ENCODE peak calls at places on chromosomes 5 and 9, in six cellular contexts. U is HCT116, Y is H1, Q is K562, M is HepG2, G is GM12878. T is an unnamed sample.

GRCh38 chr5:169826618-169827017 is 153.7 kb downstream of the INSYN2B start:
- DNase-seq in U (no peak), Y (no peak), Q (peak; percentile 15), M (no peak), G (no peak), T (no peak)

GRCh38 chr5:151696470-151697061 is 9.9 kb upstream of the SPARC start:
- DNase-seq in U (no peak), Y (peak; percentile 60), Q (no peak), M (no peak), G (no peak), T (no peak)

GRCh38 chr5:94470802-94471201 is 147.6 kb downstream of the KIAA0825 start:
- DNase-seq in U (no peak), Y (no peak), Q (no peak), M (no peak), G (no peak), T (no peak)

GRCh38 chr5:134048864-134049263 is 44.1 kb upstream of the VDAC1 start:
- DNase-seq in U (no peak), Y (no peak), Q (no peak), M (no peak), G (no peak), T (no peak)

GRCh38 chr5:173697931-173698579 is 81.6 kb upstream of the BOD1 start:
- DNase-seq in U (no peak), Y (no peak), Q (no peak), M (no peak), G (no peak), T (no peak)

GRCh38 chr5:36152324-36153298 is 700 bp downstream of the SKP2 start:
- DNase-seq in U (no peak), Y (no peak), Q (peak; percentile 33), M (no peak), G (no peak), T (no peak)

GRCh38 chr9:133539434-133539833 is 4.9 kb downstream of the ADAMTSL2 start:
- DNase-seq in U (no peak), Y (no peak), Q (peak; percentile 78), M (no peak), G (no peak), T (no peak)

GRCh38 chr9:99106044-99106375 is 1.1 kb downstream of the TGFBR1 start:
- DNase-seq in U (no peak), Y (no peak), Q (no peak), M (no peak), G (no peak), T (no peak)

GRCh38 chr9:108443278-108443633 is 412.5 kb downstream of the ACTL7B start:
- DNase-seq in U (no peak), Y (no peak), Q (no peak), M (peak; percentile 58), G (no peak), T (no peak)

GRCh38 chr9:81266086-81266485 is 423.3 kb downstream of the TLE1 start:
- DNase-seq in U (no peak), Y (no peak), Q (no peak), M (no peak), G (no peak), T (no peak)

GRCh38 chr9:75086443-75087278 is 1.3 kb downstream of the NMRK1 start:
- DNase-seq in U (no peak), Y (no peak), Q (no peak), M (peak; percentile 39), G (no peak), T (no peak)

GRCh38 chr5:107951322-107951721 is 280.6 kb upstream of the EFNA5 start:
- DNase-seq in U (no peak), Y (no peak), Q (no peak), M (no peak), G (no peak), T (no peak)

GRCh38 chr9:105466898-105467455 is 19.1 kb downstream of the FSD1L start:
- DNase-seq in U (no peak), Y (no peak), Q (no peak), M (no peak), G (no peak), T (no peak)

GRCh38 chr9:97386265-97386633 is 25.6 kb upstream of the TDRD7 start:
- DNase-seq in U (no peak), Y (no peak), Q (no peak), M (peak; percentile 43), G (no peak), T (no peak)

GRCh38 chr5:30505014-30505886 is 688.2 kb upstream of the CDH6 start:
- DNase-seq in U (no peak), Y (no peak), Q (no peak), M (peak; percentile 97), G (no peak), T (no peak)

GRCh38 chr5:65986050-65986451 is 59.7 kb downstream of the ERBIN start:
- DNase-seq in U (no peak), Y (no peak), Q (no peak), M (no peak), G (no peak), T (no peak)

GRCh38 chr9:112757300-112757883 is 6.8 kb downstream of the SNX30 start:
- DNase-seq in U (no peak), Y (no peak), Q (no peak), M (no peak), G (no peak), T (no peak)

GRCh38 chr9:130948266-130948665 is 9.2 kb upstream of the FIBCD1 start:
- DNase-seq in U (no peak), Y (no peak), Q (no peak), M (no peak), G (no peak), T (no peak)

GRCh38 chr5:108260105-108260857 is 121.6 kb downstream of the FBXL17 start:
- DNase-seq in U (peak; percentile 73), Y (peak; percentile 79), Q (peak; percentile 66), M (peak; percentile 58), G (peak; percentile 34), T (peak; percentile 81)

GRCh38 chr5:163569284-163569683 is 63.9 kb downstream of the MAT2B start:
- DNase-seq in U (no peak), Y (no peak), Q (no peak), M (no peak), G (no peak), T (no peak)

GRCh38 chr9:21672140-21672539 is 130.3 kb upstream of the MTAP start:
- DNase-seq in U (no peak), Y (no peak), Q (no peak), M (no peak), G (no peak), T (no peak)

GRCh38 chr5:176652136-176652535 is 4.9 kb downstream of the TSPAN17 start:
- DNase-seq in U (no peak), Y (no peak), Q (peak; percentile 88), M (no peak), G (no peak), T (no peak)

DNA sequence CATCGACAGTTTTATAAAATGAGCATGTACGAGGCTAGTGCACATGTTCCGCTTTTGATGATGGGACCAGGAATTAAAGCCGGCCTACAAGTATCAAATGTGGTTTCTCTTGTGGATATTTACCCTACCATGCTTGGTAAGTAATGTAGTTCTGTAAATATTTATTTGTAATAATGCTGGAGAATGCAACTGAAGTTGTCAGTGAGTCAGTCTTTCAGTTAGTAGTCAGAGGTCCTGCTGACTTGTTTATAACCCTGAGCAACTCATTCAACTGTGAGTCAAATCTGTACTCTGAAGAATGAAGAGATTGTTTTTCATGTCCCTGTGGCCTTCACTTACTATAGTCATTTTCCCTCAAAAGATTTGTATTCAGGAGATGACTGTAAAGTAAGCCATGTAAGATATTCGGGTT is 28.4 kb upstream of the GPR150 start:
- DNase-seq in U (peak; percentile 63), Y (no peak), Q (no peak), M (peak; percentile 20), G (no peak), T (no peak)
- TF ChIP-seq ZNF274 in U (no peak), Y (no peak), Q (no peak), M (no peak), G (no peak), T (no peak)

DNA sequence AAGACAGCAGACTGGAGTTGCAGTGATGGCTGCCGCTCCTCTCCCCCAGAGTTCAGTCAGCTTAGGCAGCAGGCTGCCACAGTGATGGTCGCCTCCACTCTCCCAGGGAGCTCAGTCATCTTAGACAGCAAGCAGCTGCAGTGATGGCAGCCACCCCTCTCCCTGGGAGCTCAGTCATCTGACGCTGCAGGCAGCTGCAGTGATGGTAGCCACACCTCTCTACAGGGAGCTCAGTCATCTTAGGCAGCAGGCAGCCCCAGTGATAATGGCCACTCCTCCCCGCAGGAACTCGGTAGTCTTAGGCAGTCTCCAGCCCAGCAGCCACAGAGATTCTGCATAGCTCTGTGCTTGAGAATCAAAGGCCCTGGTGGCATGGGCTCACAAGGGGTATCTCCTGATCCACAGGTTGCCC is 582.7 kb downstream of the DTWD2 start:
- DNase-seq in U (no peak), Y (no peak), Q (no peak), M (no peak), G (no peak), T (peak; percentile 6)
- TF ChIP-seq ZNF274 in U (no peak), Y (no peak), Q (no peak), M (no peak), G (no peak), T (no peak)

GRCh38 chr9:91483189-91483691 is 59.6 kb upstream of the NFIL3 start:
- DNase-seq in U (no peak), Y (no peak), Q (no peak), M (no peak), G (no peak), T (no peak)
- TF ChIP-seq ZNF274 in U (no peak), Y (no peak), Q (no peak), M (no peak), G (no peak), T (no peak)

GRCh38 chr9:114400772-114401171 is 13.0 kb upstream of the AKNA start:
- DNase-seq in U (no peak), Y (no peak), Q (no peak), M (no peak), G (no peak), T (no peak)
- TF ChIP-seq ZNF274 in U (no peak), Y (no peak), Q (no peak), M (no peak), G (no peak), T (no peak)

DNA sequence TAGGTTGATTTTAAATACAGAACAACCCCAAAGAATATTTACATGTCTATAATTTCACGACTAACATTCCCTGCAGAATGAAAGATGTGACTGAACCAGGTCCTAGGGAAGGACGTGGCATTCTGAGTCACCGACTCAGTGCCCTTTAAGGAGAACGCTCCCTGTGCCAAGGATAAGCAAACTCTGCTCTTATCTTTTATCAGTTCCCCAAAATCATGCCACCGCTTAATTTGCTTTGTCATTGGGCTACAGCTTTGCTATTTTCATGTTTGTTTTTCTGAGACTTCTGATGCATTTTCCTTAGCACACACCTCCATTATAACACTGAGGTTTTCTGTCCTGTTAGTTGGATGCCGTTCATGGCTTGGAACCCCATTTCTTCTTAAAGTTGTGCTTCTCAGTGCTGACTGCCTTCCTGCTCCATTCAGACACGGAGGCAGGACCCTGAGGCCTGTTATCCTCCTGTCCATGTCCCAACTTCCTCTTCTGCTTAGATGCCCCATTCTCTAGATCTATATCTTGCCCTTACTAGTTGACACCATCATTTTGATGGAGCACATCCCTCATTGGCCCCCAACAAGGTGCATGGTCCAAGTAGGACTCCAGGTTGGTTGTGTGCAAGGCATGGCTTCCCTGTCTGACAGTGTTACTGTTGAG is 11.2 kb upstream of the SEMA4D start:
- DNase-seq in U (no peak), Y (no peak), Q (no peak), M (no peak), G (no peak), T (no peak)
- TF ChIP-seq ZNF274 in U (no peak), Y (no peak), Q (no peak), M (no peak), G (no peak), T (no peak)